ENCODE peak calls at places on chromosome 10, in seven cellular contexts. One of them, this sample, is unnamed.

GRCh38 chr10:59513558-59513957 is 151.2 kb upstream of the FAM13C start:
- DNase-seq in Caki2: no peak
- DNase-seq in A549: no peak
- DNase-seq in T-helper 9 cell: no peak
- DNase-seq in stimulated activated CD4-positive, alpha-beta T cell treated with anti-CD3 and anti-CD28 coated beads, Interleukin-12 subunit alpha, Interleukin-12 subunit beta, amount 100 ng/mL, for 24 hours: no peak
- DNase-seq in stimulated activated CD8-positive, alpha-beta memory T cell treated with anti-CD3 and anti-CD28 coated beads, Interleukin-12 subunit alpha, Interleukin-12 subunit beta, amount 100 ng/mL, for 1 hour: no peak
- DNase-seq in mammary epithelial cell: no peak
- DNase-seq in this sample: no peak

GRCh38 chr10:87861953-87862643 is 1.2 kb downstream of the KLLN start:
- DNase-seq in Caki2: peak
- DNase-seq in A549: peak
- DNase-seq in T-helper 9 cell: peak
- DNase-seq in stimulated activated CD4-positive, alpha-beta T cell treated with anti-CD3 and anti-CD28 coated beads, Interleukin-12 subunit alpha, Interleukin-12 subunit beta, amount 100 ng/mL, for 24 hours: peak
- DNase-seq in stimulated activated CD8-positive, alpha-beta memory T cell treated with anti-CD3 and anti-CD28 coated beads, Interleukin-12 subunit alpha, Interleukin-12 subunit beta, amount 100 ng/mL, for 1 hour: peak
- DNase-seq in mammary epithelial cell: peak
- DNase-seq in this sample: peak

GRCh38 chr10:91164520-91165065 is 55.9 kb upstream of the PCGF5 start:
- DNase-seq in Caki2: peak
- DNase-seq in A549: no peak
- DNase-seq in T-helper 9 cell: no peak
- DNase-seq in stimulated activated CD4-positive, alpha-beta T cell treated with anti-CD3 and anti-CD28 coated beads, Interleukin-12 subunit alpha, Interleukin-12 subunit beta, amount 100 ng/mL, for 24 hours: no peak
- DNase-seq in stimulated activated CD8-positive, alpha-beta memory T cell treated with anti-CD3 and anti-CD28 coated beads, Interleukin-12 subunit alpha, Interleukin-12 subunit beta, amount 100 ng/mL, for 1 hour: no peak
- DNase-seq in mammary epithelial cell: no peak
- DNase-seq in this sample: no peak

GRCh38 chr10:8534089-8534488 is 479.6 kb downstream of the GATA3 start:
- DNase-seq in Caki2: no peak
- DNase-seq in A549: no peak
- DNase-seq in T-helper 9 cell: no peak
- DNase-seq in stimulated activated CD4-positive, alpha-beta T cell treated with anti-CD3 and anti-CD28 coated beads, Interleukin-12 subunit alpha, Interleukin-12 subunit beta, amount 100 ng/mL, for 24 hours: no peak
- DNase-seq in stimulated activated CD8-positive, alpha-beta memory T cell treated with anti-CD3 and anti-CD28 coated beads, Interleukin-12 subunit alpha, Interleukin-12 subunit beta, amount 100 ng/mL, for 1 hour: no peak
- DNase-seq in mammary epithelial cell: no peak
- DNase-seq in this sample: no peak

GRCh38 chr10:27794157-27794556 is 48.5 kb upstream of the MKX start:
- DNase-seq in Caki2: no peak
- DNase-seq in A549: no peak
- DNase-seq in T-helper 9 cell: no peak
- DNase-seq in stimulated activated CD4-positive, alpha-beta T cell treated with anti-CD3 and anti-CD28 coated beads, Interleukin-12 subunit alpha, Interleukin-12 subunit beta, amount 100 ng/mL, for 24 hours: no peak
- DNase-seq in stimulated activated CD8-positive, alpha-beta memory T cell treated with anti-CD3 and anti-CD28 coated beads, Interleukin-12 subunit alpha, Interleukin-12 subunit beta, amount 100 ng/mL, for 1 hour: no peak
- DNase-seq in mammary epithelial cell: no peak
- DNase-seq in this sample: no peak

GRCh38 chr10:102497545-102497944 is 5.0 kb downstream of the ACTR1A start:
- DNase-seq in Caki2: no peak
- DNase-seq in A549: no peak
- DNase-seq in T-helper 9 cell: no peak
- DNase-seq in stimulated activated CD4-positive, alpha-beta T cell treated with anti-CD3 and anti-CD28 coated beads, Interleukin-12 subunit alpha, Interleukin-12 subunit beta, amount 100 ng/mL, for 24 hours: no peak
- DNase-seq in stimulated activated CD8-positive, alpha-beta memory T cell treated with anti-CD3 and anti-CD28 coated beads, Interleukin-12 subunit alpha, Interleukin-12 subunit beta, amount 100 ng/mL, for 1 hour: no peak
- DNase-seq in mammary epithelial cell: no peak
- DNase-seq in this sample: no peak

GRCh38 chr10:34254596-34254995 is 560.5 kb downstream of the PARD3 start:
- DNase-seq in Caki2: peak
- DNase-seq in A549: peak
- DNase-seq in T-helper 9 cell: no peak
- DNase-seq in stimulated activated CD4-positive, alpha-beta T cell treated with anti-CD3 and anti-CD28 coated beads, Interleukin-12 subunit alpha, Interleukin-12 subunit beta, amount 100 ng/mL, for 24 hours: no peak
- DNase-seq in stimulated activated CD8-positive, alpha-beta memory T cell treated with anti-CD3 and anti-CD28 coated beads, Interleukin-12 subunit alpha, Interleukin-12 subunit beta, amount 100 ng/mL, for 1 hour: no peak
- DNase-seq in mammary epithelial cell: peak
- DNase-seq in this sample: no peak

GRCh38 chr10:133461841-133462240 is 8.1 kb downstream of the SCART1 start:
- DNase-seq in Caki2: no peak
- DNase-seq in A549: no peak
- DNase-seq in T-helper 9 cell: no peak
- DNase-seq in stimulated activated CD4-positive, alpha-beta T cell treated with anti-CD3 and anti-CD28 coated beads, Interleukin-12 subunit alpha, Interleukin-12 subunit beta, amount 100 ng/mL, for 24 hours: no peak
- DNase-seq in stimulated activated CD8-positive, alpha-beta memory T cell treated with anti-CD3 and anti-CD28 coated beads, Interleukin-12 subunit alpha, Interleukin-12 subunit beta, amount 100 ng/mL, for 1 hour: no peak
- DNase-seq in mammary epithelial cell: no peak
- DNase-seq in this sample: no peak

GRCh38 chr10:80390740-80391139 is 17.6 kb upstream of the PRXL2A start:
- DNase-seq in Caki2: no peak
- DNase-seq in A549: no peak
- DNase-seq in T-helper 9 cell: no peak
- DNase-seq in stimulated activated CD4-positive, alpha-beta T cell treated with anti-CD3 and anti-CD28 coated beads, Interleukin-12 subunit alpha, Interleukin-12 subunit beta, amount 100 ng/mL, for 24 hours: no peak
- DNase-seq in stimulated activated CD8-positive, alpha-beta memory T cell treated with anti-CD3 and anti-CD28 coated beads, Interleukin-12 subunit alpha, Interleukin-12 subunit beta, amount 100 ng/mL, for 1 hour: no peak
- DNase-seq in mammary epithelial cell: no peak
- DNase-seq in this sample: no peak

GRCh38 chr10:68133553-68133952 is 24.3 kb downstream of the MYPN start:
- DNase-seq in Caki2: no peak
- DNase-seq in A549: no peak
- DNase-seq in T-helper 9 cell: no peak
- DNase-seq in stimulated activated CD4-positive, alpha-beta T cell treated with anti-CD3 and anti-CD28 coated beads, Interleukin-12 subunit alpha, Interleukin-12 subunit beta, amount 100 ng/mL, for 24 hours: no peak
- DNase-seq in stimulated activated CD8-positive, alpha-beta memory T cell treated with anti-CD3 and anti-CD28 coated beads, Interleukin-12 subunit alpha, Interleukin-12 subunit beta, amount 100 ng/mL, for 1 hour: no peak
- DNase-seq in mammary epithelial cell: no peak
- DNase-seq in this sample: no peak

GRCh38 chr10:13184726-13185514 is 23.6 kb downstream of the MCM10 start:
- DNase-seq in Caki2: no peak
- DNase-seq in A549: no peak
- DNase-seq in T-helper 9 cell: no peak
- DNase-seq in stimulated activated CD4-positive, alpha-beta T cell treated with anti-CD3 and anti-CD28 coated beads, Interleukin-12 subunit alpha, Interleukin-12 subunit beta, amount 100 ng/mL, for 24 hours: no peak
- DNase-seq in stimulated activated CD8-positive, alpha-beta memory T cell treated with anti-CD3 and anti-CD28 coated beads, Interleukin-12 subunit alpha, Interleukin-12 subunit beta, amount 100 ng/mL, for 1 hour: no peak
- DNase-seq in mammary epithelial cell: no peak
- DNase-seq in this sample: no peak

GRCh38 chr10:8498881-8499280 is 444.4 kb downstream of the GATA3 start:
- DNase-seq in Caki2: no peak
- DNase-seq in A549: no peak
- DNase-seq in T-helper 9 cell: no peak
- DNase-seq in stimulated activated CD4-positive, alpha-beta T cell treated with anti-CD3 and anti-CD28 coated beads, Interleukin-12 subunit alpha, Interleukin-12 subunit beta, amount 100 ng/mL, for 24 hours: no peak
- DNase-seq in stimulated activated CD8-positive, alpha-beta memory T cell treated with anti-CD3 and anti-CD28 coated beads, Interleukin-12 subunit alpha, Interleukin-12 subunit beta, amount 100 ng/mL, for 1 hour: no peak
- DNase-seq in mammary epithelial cell: peak
- DNase-seq in this sample: no peak

GRCh38 chr10:70323143-70323696 is 39.4 kb upstream of the NPFFR1 start:
- DNase-seq in Caki2: no peak
- DNase-seq in A549: no peak
- DNase-seq in T-helper 9 cell: no peak
- DNase-seq in stimulated activated CD4-positive, alpha-beta T cell treated with anti-CD3 and anti-CD28 coated beads, Interleukin-12 subunit alpha, Interleukin-12 subunit beta, amount 100 ng/mL, for 24 hours: no peak
- DNase-seq in stimulated activated CD8-positive, alpha-beta memory T cell treated with anti-CD3 and anti-CD28 coated beads, Interleukin-12 subunit alpha, Interleukin-12 subunit beta, amount 100 ng/mL, for 1 hour: no peak
- DNase-seq in mammary epithelial cell: no peak
- DNase-seq in this sample: no peak

GRCh38 chr10:106582291-106582690 is 582.2 kb downstream of the SORCS1 start:
- DNase-seq in Caki2: no peak
- DNase-seq in A549: no peak
- DNase-seq in T-helper 9 cell: no peak
- DNase-seq in stimulated activated CD4-positive, alpha-beta T cell treated with anti-CD3 and anti-CD28 coated beads, Interleukin-12 subunit alpha, Interleukin-12 subunit beta, amount 100 ng/mL, for 24 hours: no peak
- DNase-seq in stimulated activated CD8-positive, alpha-beta memory T cell treated with anti-CD3 and anti-CD28 coated beads, Interleukin-12 subunit alpha, Interleukin-12 subunit beta, amount 100 ng/mL, for 1 hour: no peak
- DNase-seq in mammary epithelial cell: peak
- DNase-seq in this sample: no peak

GRCh38 chr10:130127612-130128607 is 8.3 kb upstream of the GLRX3 start:
- DNase-seq in Caki2: peak
- DNase-seq in A549: peak
- DNase-seq in T-helper 9 cell: peak
- DNase-seq in stimulated activated CD4-positive, alpha-beta T cell treated with anti-CD3 and anti-CD28 coated beads, Interleukin-12 subunit alpha, Interleukin-12 subunit beta, amount 100 ng/mL, for 24 hours: no peak
- DNase-seq in stimulated activated CD8-positive, alpha-beta memory T cell treated with anti-CD3 and anti-CD28 coated beads, Interleukin-12 subunit alpha, Interleukin-12 subunit beta, amount 100 ng/mL, for 1 hour: no peak
- DNase-seq in mammary epithelial cell: peak
- DNase-seq in this sample: no peak

GRCh38 chr10:69968830-69969229 is 83.8 kb upstream of the MACROH2A2 start:
- DNase-seq in Caki2: no peak
- DNase-seq in A549: no peak
- DNase-seq in T-helper 9 cell: no peak
- DNase-seq in stimulated activated CD4-positive, alpha-beta T cell treated with anti-CD3 and anti-CD28 coated beads, Interleukin-12 subunit alpha, Interleukin-12 subunit beta, amount 100 ng/mL, for 24 hours: no peak
- DNase-seq in stimulated activated CD8-positive, alpha-beta memory T cell treated with anti-CD3 and anti-CD28 coated beads, Interleukin-12 subunit alpha, Interleukin-12 subunit beta, amount 100 ng/mL, for 1 hour: no peak
- DNase-seq in mammary epithelial cell: peak
- DNase-seq in this sample: no peak

GRCh38 chr10:122780391-122780790 is 65.3 kb downstream of the CUZD1 start:
- DNase-seq in Caki2: no peak
- DNase-seq in A549: no peak
- DNase-seq in T-helper 9 cell: no peak
- DNase-seq in stimulated activated CD4-positive, alpha-beta T cell treated with anti-CD3 and anti-CD28 coated beads, Interleukin-12 subunit alpha, Interleukin-12 subunit beta, amount 100 ng/mL, for 24 hours: no peak
- DNase-seq in stimulated activated CD8-positive, alpha-beta memory T cell treated with anti-CD3 and anti-CD28 coated beads, Interleukin-12 subunit alpha, Interleukin-12 subunit beta, amount 100 ng/mL, for 1 hour: no peak
- DNase-seq in mammary epithelial cell: peak
- DNase-seq in this sample: no peak

GRCh38 chr10:71598673-71599072 is 120.9 kb downstream of the C10orf105 start:
- DNase-seq in Caki2: no peak
- DNase-seq in A549: no peak
- DNase-seq in T-helper 9 cell: no peak
- DNase-seq in stimulated activated CD4-positive, alpha-beta T cell treated with anti-CD3 and anti-CD28 coated beads, Interleukin-12 subunit alpha, Interleukin-12 subunit beta, amount 100 ng/mL, for 24 hours: no peak
- DNase-seq in stimulated activated CD8-positive, alpha-beta memory T cell treated with anti-CD3 and anti-CD28 coated beads, Interleukin-12 subunit alpha, Interleukin-12 subunit beta, amount 100 ng/mL, for 1 hour: no peak
- DNase-seq in mammary epithelial cell: no peak
- DNase-seq in this sample: no peak

This sample was measured in GM12864.